ENCODE peak calls at places on chromosomes 16 and 17, in nine cellular contexts. K is A549, B is ovary, E is Panc1, P is stomach, Q is IMR-90, I is PC-3, L is lung, O is gastrocnemius medialis. M is an unnamed sample. For H3K4me1, the result is how much of the 10 kb centered on the place peaks cover.

GRCh38 chr17:45965741-45966140 is 33.3 kb upstream of the STH start:
- DNase-seq in P (no peak), L (no peak), K (no peak), Q (no peak), B (no peak), I (no peak), E (no peak), O (no peak), M (no peak)

GRCh38 chr17:80965606-80966005 is 26.0 kb upstream of the CHMP6 start:
- DNase-seq in Q (no peak), E (no peak), I (no peak), B (no peak), O (no peak), L (no peak), K (no peak), P (no peak), M (peak)

GRCh38 chr17:14616508-14616907 is 315.6 kb downstream of the HS3ST3B1 start:
- DNase-seq in Q (no peak), K (no peak), O (no peak), L (no peak), E (no peak), I (peak), P (no peak), B (no peak), M (no peak)

GRCh38 chr17:14815079-14815478 is 450.0 kb downstream of the PMP22 start:
- DNase-seq in K (no peak), O (no peak), Q (peak), I (peak), E (no peak), P (no peak), L (no peak), B (no peak), M (no peak)

GRCh38 chr16:47013910-47014309 is 40.4 kb upstream of the DNAJA2 start:
- DNase-seq in Q (no peak), L (no peak), K (no peak), O (no peak), B (no peak), I (no peak), P (no peak), E (no peak), M (no peak)

GRCh38 chr16:77236063-77236511 is 36.9 kb downstream of the SYCE1L start:
- DNase-seq in I (peak), P (peak), O (peak), L (peak), K (peak), E (peak), Q (peak), B (peak), M (peak)

GRCh38 chr16:86733526-86734254 is 155.3 kb downstream of the FOXL1 start:
- DNase-seq in P (no peak), K (no peak), O (no peak), L (no peak), B (no peak), E (no peak), Q (no peak), I (no peak), M (no peak)

GRCh38 chr17:7421186-7421585 is 1.1 kb downstream of the SPEM1 start:
- DNase-seq in B (no peak), E (no peak), K (no peak), O (no peak), Q (no peak), P (no peak), I (no peak), L (no peak), M (no peak)

GRCh38 chr17:957856-958421 is 21.6 kb downstream of the NXN start:
- DNase-seq in I (no peak), Q (no peak), E (no peak), L (no peak), P (no peak), K (peak), O (peak), B (no peak), M (no peak)

GRCh38 chr17:63698886-63699637 is 863 bp downstream of the LIMD2 start:
- DNase-seq in B (peak), O (no peak), K (no peak), L (no peak), P (peak), I (peak), E (no peak), Q (peak), M (peak)

GRCh38 chr17:354651-355556 is 2.3 kb upstream of the RPH3AL start:
- DNase-seq in I (peak), B (no peak), L (peak), K (peak), O (no peak), P (no peak), E (no peak), Q (no peak), M (no peak)

GRCh38 chr16:75252946-75253911 is 1.8 kb upstream of the BCAR1 start:
- DNase-seq in K (no peak), I (no peak), O (peak), P (no peak), E (no peak), B (peak), Q (peak), L (peak), M (no peak)

GRCh38 chr17:16081507-16082087 is 82.0 kb downstream of the TTC19 start:
- DNase-seq in P (no peak), K (no peak), B (no peak), E (no peak), Q (no peak), L (no peak), O (no peak), I (no peak), M (no peak)

GRCh38 chr17:16086957-16087356 is 87.3 kb downstream of the TTC19 start:
- DNase-seq in B (no peak), I (no peak), L (no peak), Q (no peak), E (no peak), P (no peak), O (no peak), K (no peak), M (no peak)

GRCh38 chr17:16080366-16080765 is 80.7 kb downstream of the TTC19 start:
- DNase-seq in K (no peak), E (no peak), L (no peak), P (no peak), O (no peak), B (no peak), I (no peak), Q (no peak), M (no peak)

GRCh38 chr17:16083223-16083622 is 83.6 kb downstream of the TTC19 start:
- DNase-seq in O (no peak), B (no peak), Q (no peak), K (no peak), P (no peak), I (no peak), L (no peak), E (no peak), M (no peak)

DNA sequence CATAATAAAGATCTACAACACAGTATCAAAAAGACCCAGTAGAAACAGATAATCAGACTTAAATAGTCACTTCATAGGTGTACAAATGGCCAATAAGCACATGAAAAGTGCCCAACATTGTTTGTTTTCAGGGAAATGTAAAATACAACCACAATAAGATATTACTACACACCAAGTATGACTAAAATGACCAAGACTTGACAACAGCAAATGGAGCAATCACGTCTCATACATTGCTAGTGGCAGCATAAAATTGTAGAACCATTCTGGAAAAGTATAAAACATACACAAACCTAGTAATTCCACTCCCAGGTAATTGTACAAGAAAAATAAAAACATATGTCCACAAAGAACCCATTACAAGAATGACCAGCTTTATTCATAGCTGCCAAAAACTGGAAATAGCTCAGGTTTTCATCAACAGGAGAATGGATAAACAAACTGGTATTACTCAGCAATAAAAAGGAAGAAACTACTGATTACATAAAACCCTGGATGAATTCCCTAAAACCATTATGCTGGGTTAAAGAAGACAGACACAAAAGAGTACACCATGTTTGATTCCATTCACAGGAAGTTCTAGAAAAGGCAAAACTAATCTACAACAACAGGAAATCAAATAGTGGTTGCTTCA is 85.6 kb downstream of the TTC19 start:
- DNase-seq in B (no peak), K (no peak), E (no peak), Q (peak), I (peak), P (no peak), O (no peak), L (no peak), M (no peak)
- H3K4me1 ChIP-seq in B (under half), K (under half), E (under half), Q (under half), I (under half), P (under half), O (under half), L (under half), M (under half)

GRCh38 chr16:65111306-65111705 is 10.6 kb downstream of the CDH11 start:
- DNase-seq in L (no peak), B (no peak), P (no peak), K (no peak), I (peak), Q (no peak), O (no peak), E (no peak), M (no peak)

GRCh38 chr16:65116216-65116615 is 5.6 kb downstream of the CDH11 start:
- DNase-seq in K (no peak), L (no peak), P (no peak), O (no peak), Q (no peak), I (no peak), B (no peak), E (no peak), M (no peak)

GRCh38 chr16:65114527-65114926 is 7.3 kb downstream of the CDH11 start:
- DNase-seq in P (no peak), B (no peak), Q (no peak), L (no peak), E (no peak), O (no peak), I (no peak), K (no peak), M (no peak)

GRCh38 chr16:65116818-65117430 is 4.9 kb downstream of the CDH11 start:
- DNase-seq in L (no peak), I (no peak), P (no peak), B (no peak), Q (peak), E (no peak), O (no peak), K (no peak), M (no peak)

DNA sequence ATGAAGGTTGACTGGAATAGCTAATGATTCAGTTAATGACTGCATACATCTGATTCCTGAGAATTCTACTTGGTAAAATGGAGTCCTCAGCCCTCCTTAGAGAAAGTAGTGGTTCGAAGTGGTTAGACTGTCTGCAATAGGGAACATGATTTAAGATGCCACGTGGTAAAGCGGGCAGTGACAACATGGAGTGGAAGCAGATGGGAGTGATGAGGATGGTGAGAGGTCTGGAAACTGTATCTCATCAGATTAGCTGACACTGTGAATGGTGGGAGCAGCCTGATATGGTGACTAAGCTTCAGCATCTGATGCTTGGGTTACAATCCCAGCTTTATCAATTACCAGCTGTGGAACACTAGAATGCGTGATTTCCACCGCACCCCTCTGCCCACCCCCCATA is 8.4 kb downstream of the CDH11 start:
- DNase-seq in E (no peak), I (no peak), K (no peak), Q (no peak), L (no peak), B (no peak), P (no peak), O (no peak), M (no peak)
- TF ChIP-seq CTCF in E (no peak), I (no peak), K (no peak), Q (no peak), L (no peak), B (no peak), P (no peak), O (no peak), M (no peak)

GRCh38 chr16:89318871-89319627 is 101.5 kb downstream of the ZNF778 start:
- DNase-seq in K (no peak), I (no peak), Q (no peak), O (no peak), L (no peak), P (no peak), E (no peak), B (no peak), M (no peak)

GRCh38 chr16:89320717-89321501 is 103.4 kb downstream of the ZNF778 start:
- DNase-seq in P (peak), E (no peak), B (peak), Q (peak), O (peak), I (peak), L (no peak), K (peak), M (no peak)

GRCh38 chr16:89318430-89318758 is 100.9 kb downstream of the ZNF778 start:
- DNase-seq in K (no peak), Q (no peak), E (no peak), P (no peak), L (no peak), B (no peak), O (no peak), I (no peak), M (no peak)

GRCh38 chr16:89319883-89320716 is 102.6 kb downstream of the ZNF778 start:
- DNase-seq in Q (peak), E (no peak), B (peak), L (no peak), K (peak), P (peak), I (peak), O (peak), M (peak)

GRCh38 chr16:89319628-89319882 is 102.1 kb downstream of the ZNF778 start:
- DNase-seq in B (no peak), O (no peak), E (no peak), Q (no peak), K (no peak), L (no peak), I (no peak), P (no peak), M (no peak)
- H3K4me1 ChIP-seq in B (under half), O (half or more), E (half or more), Q (half or more), K (half or more), L (under half), I (half or more), P (half or more), M (half or more)

GRCh38 chr16:56931769-56932587 is at the start of gene HERPUD1:
- DNase-seq in I (peak), K (peak), B (peak), Q (peak), P (peak), L (peak), O (peak), E (peak), M (peak)

GRCh38 chr16:56931253-56931768 is 631 bp upstream of the HERPUD1 start:
- DNase-seq in E (no peak), K (no peak), O (no peak), L (no peak), I (no peak), B (no peak), P (peak), Q (no peak), M (peak)

GRCh38 chr16:56933828-56934598 is 2.1 kb downstream of the HERPUD1 start:
- DNase-seq in B (no peak), E (no peak), Q (no peak), O (no peak), I (no peak), K (no peak), P (no peak), L (no peak), M (no peak)

GRCh38 chr16:56933266-56933619 is 1.3 kb downstream of the HERPUD1 start:
- DNase-seq in L (no peak), Q (no peak), K (no peak), P (no peak), E (no peak), O (no peak), B (no peak), I (no peak), M (no peak)

GRCh38 chr16:56932588-56933265 is 785 bp downstream of the HERPUD1 start:
- DNase-seq in E (peak), L (peak), O (peak), I (peak), K (peak), P (peak), Q (peak), B (peak), M (peak)
- TF ChIP-seq CTCF in E (no peak), L (no peak), O (no peak), I (no peak), K (no peak), P (no peak), Q (no peak), B (peak), M (peak)

GRCh38 chr16:1156983-1157638 is 4.2 kb downstream of the CACNA1H start:
- DNase-seq in O (no peak), I (no peak), P (no peak), B (no peak), K (no peak), E (no peak), Q (no peak), L (no peak), M (no peak)

GRCh38 chr16:1157639-1158455 is 4.9 kb downstream of the CACNA1H start:
- DNase-seq in Q (no peak), E (no peak), I (no peak), P (no peak), L (no peak), K (no peak), B (no peak), O (peak), M (no peak)

GRCh38 chr16:1159325-1159972 is 6.5 kb downstream of the CACNA1H start:
- DNase-seq in E (no peak), L (no peak), B (peak), P (no peak), O (no peak), Q (no peak), I (no peak), K (no peak), M (no peak)

GRCh38 chr16:1159973-1160772 is 7.3 kb downstream of the CACNA1H start:
- DNase-seq in I (peak), O (peak), B (peak), E (no peak), Q (no peak), K (no peak), L (no peak), P (no peak), M (peak)

GRCh38 chr16:1158456-1159324 is 5.8 kb downstream of the CACNA1H start:
- DNase-seq in K (no peak), Q (peak), L (no peak), B (peak), I (no peak), O (peak), P (no peak), E (no peak), M (peak)
- H3K4me1 ChIP-seq in K (under half), Q (under half), L (under half), B (half or more), I (under half), O (under half), P (half or more), E (half or more), M (half or more)

GRCh38 chr17:37417852-37418251 is 11.2 kb downstream of the TADA2A start:
- DNase-seq in Q (peak), B (no peak), E (no peak), L (no peak), K (no peak), O (no peak), P (no peak), I (peak), M (no peak)

GRCh38 chr17:37410357-37410756 is 3.7 kb downstream of the TADA2A start:
- DNase-seq in P (no peak), O (peak), B (no peak), L (no peak), Q (peak), I (no peak), K (no peak), E (no peak), M (no peak)

DNA sequence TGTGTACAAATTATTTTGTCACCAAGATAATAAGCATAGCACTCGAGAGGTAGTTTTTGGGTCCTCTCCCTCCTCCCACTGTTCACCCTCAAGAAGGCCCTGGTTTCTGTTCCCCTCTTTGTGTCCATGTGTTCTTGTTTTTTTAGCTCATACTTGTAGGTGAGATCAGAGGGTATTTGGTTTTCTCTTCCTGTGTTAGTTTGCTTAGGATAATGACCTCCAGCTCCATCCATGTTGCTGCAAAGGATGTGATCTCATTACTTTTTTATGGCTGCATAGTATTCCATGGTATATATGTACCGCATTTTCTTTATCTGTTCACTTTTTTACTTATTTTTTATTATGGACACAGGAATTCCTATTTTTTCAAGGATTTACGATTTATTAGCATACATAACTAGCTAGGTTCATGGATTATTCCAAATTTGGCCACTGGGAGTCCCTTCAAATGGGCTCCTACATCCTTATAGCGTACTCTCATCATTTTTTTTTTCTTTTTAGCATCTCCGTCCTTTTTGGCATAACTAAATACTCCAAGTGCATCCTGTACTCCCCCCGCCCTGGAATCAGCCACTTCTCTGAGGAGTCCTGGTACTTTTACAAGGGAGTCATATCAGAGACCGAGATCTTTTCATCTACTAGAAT is 7.3 kb downstream of the TADA2A start:
- DNase-seq in Q (peak), I (peak), E (no peak), O (no peak), K (peak), B (no peak), P (no peak), L (no peak), M (no peak)
- TF ChIP-seq CTCF in Q (peak), I (peak), E (no peak), O (no peak), K (peak), B (no peak), P (no peak), L (no peak), M (no peak)

GRCh38 chr16:85074225-85074914 is 37.9 kb downstream of the CIBAR2 start:
- DNase-seq in B (no peak), E (no peak), O (no peak), I (no peak), P (no peak), L (no peak), Q (no peak), K (no peak), M (no peak)

GRCh38 chr16:85072947-85073346 is 39.3 kb downstream of the CIBAR2 start:
- DNase-seq in Q (peak), O (peak), I (no peak), P (no peak), L (peak), E (no peak), K (no peak), B (no peak), M (no peak)

GRCh38 chr16:85077576-85078125 is 34.6 kb downstream of the CIBAR2 start:
- DNase-seq in Q (no peak), K (no peak), L (no peak), E (no peak), O (no peak), I (no peak), P (no peak), B (no peak), M (no peak)

GRCh38 chr16:85077039-85077438 is 35.2 kb downstream of the CIBAR2 start:
- DNase-seq in K (no peak), B (no peak), P (no peak), L (no peak), Q (no peak), I (no peak), O (no peak), E (no peak), M (no peak)

GRCh38 chr16:85075236-85075924 is 36.9 kb downstream of the CIBAR2 start:
- DNase-seq in E (no peak), I (no peak), P (no peak), B (no peak), O (no peak), K (no peak), L (no peak), Q (no peak), M (no peak)
- H3K4me1 ChIP-seq in E (under half), I (under half), P (under half), B (under half), O (under half), K (under half), L (under half), Q (under half), M (under half)

M was measured in tibial artery.